ENCODE peak calls at places on chromosomes 7 and 10, in eight cellular contexts. One of them, this sample, is unnamed.

GRCh38 chr7:139541600-139542307 is 18.3 kb downstream of the CLEC2L start:
- DNase-seq in dorsolateral prefrontal cortex: no peak
- DNase-seq in AG09319: no peak
- DNase-seq in mammary epithelial cell: no peak
- DNase-seq in endothelial cell: no peak
- DNase-seq in Caco-2: no peak
- DNase-seq in endothelial cell of umbilical vein: no peak
- DNase-seq in foreskin fibroblast: no peak
- DNase-seq in this sample: no peak

GRCh38 chr7:36904101-36904500 is 179.8 kb upstream of the AOAH start:
- DNase-seq in mammary epithelial cell: no peak
- DNase-seq in endothelial cell of umbilical vein: no peak
- DNase-seq in endothelial cell: no peak
- DNase-seq in foreskin fibroblast: no peak
- DNase-seq in Caco-2: no peak
- DNase-seq in AG09319: no peak
- DNase-seq in dorsolateral prefrontal cortex: no peak
- DNase-seq in this sample: no peak

GRCh38 chr7:157046681-157047080 is 36.2 kb upstream of the MNX1 start:
- DNase-seq in endothelial cell: no peak
- DNase-seq in Caco-2: no peak
- DNase-seq in mammary epithelial cell: peak; percentile 99
- DNase-seq in foreskin fibroblast: peak; percentile 47
- DNase-seq in dorsolateral prefrontal cortex: no peak
- DNase-seq in AG09319: peak; percentile 10
- DNase-seq in endothelial cell of umbilical vein: no peak
- DNase-seq in this sample: no peak

GRCh38 chr10:69901022-69901421 is 99.3 kb downstream of the COL13A1 start:
- DNase-seq in endothelial cell: no peak
- DNase-seq in Caco-2: no peak
- DNase-seq in foreskin fibroblast: no peak
- DNase-seq in AG09319: no peak
- DNase-seq in dorsolateral prefrontal cortex: no peak
- DNase-seq in endothelial cell of umbilical vein: no peak
- DNase-seq in mammary epithelial cell: no peak
- DNase-seq in this sample: no peak

GRCh38 chr10:114526112-114526496 is 121.8 kb upstream of the AFAP1L2 start:
- DNase-seq in foreskin fibroblast: no peak
- DNase-seq in Caco-2: no peak
- DNase-seq in AG09319: no peak
- DNase-seq in dorsolateral prefrontal cortex: no peak
- DNase-seq in endothelial cell of umbilical vein: no peak
- DNase-seq in endothelial cell: no peak
- DNase-seq in mammary epithelial cell: no peak
- DNase-seq in this sample: no peak

GRCh38 chr10:103678104-103678526 is 177.3 kb downstream of the SH3PXD2A start:
- DNase-seq in AG09319: peak; percentile 98
- DNase-seq in foreskin fibroblast: peak; percentile 98
- DNase-seq in endothelial cell of umbilical vein: peak; percentile 77
- DNase-seq in Caco-2: no peak
- DNase-seq in endothelial cell: no peak
- DNase-seq in mammary epithelial cell: no peak
- DNase-seq in dorsolateral prefrontal cortex: peak; percentile 80
- DNase-seq in this sample: no peak

GRCh38 chr7:51226916-51227535 is 89.6 kb downstream of the COBL start:
- DNase-seq in dorsolateral prefrontal cortex: no peak
- DNase-seq in Caco-2: no peak
- DNase-seq in AG09319: no peak
- DNase-seq in endothelial cell of umbilical vein: no peak
- DNase-seq in endothelial cell: no peak
- DNase-seq in foreskin fibroblast: no peak
- DNase-seq in mammary epithelial cell: no peak
- DNase-seq in this sample: no peak

GRCh38 chr7:57343901-57344622 is 105.9 kb upstream of the ZNF716 start:
- DNase-seq in dorsolateral prefrontal cortex: no peak
- DNase-seq in AG09319: no peak
- DNase-seq in mammary epithelial cell: no peak
- DNase-seq in Caco-2: no peak
- DNase-seq in foreskin fibroblast: no peak
- DNase-seq in endothelial cell of umbilical vein: no peak
- DNase-seq in endothelial cell: no peak
- DNase-seq in this sample: no peak

GRCh38 chr10:3094565-3095168 is 27.3 kb downstream of the PFKP start:
- DNase-seq in endothelial cell of umbilical vein: no peak
- DNase-seq in dorsolateral prefrontal cortex: no peak
- DNase-seq in Caco-2: peak; percentile 68
- DNase-seq in foreskin fibroblast: no peak
- DNase-seq in AG09319: no peak
- DNase-seq in mammary epithelial cell: no peak
- DNase-seq in endothelial cell: no peak
- DNase-seq in this sample: no peak

GRCh38 chr7:8175929-8176369 is 86.0 kb downstream of the ICA1 start:
- DNase-seq in Caco-2: no peak
- DNase-seq in endothelial cell of umbilical vein: no peak
- DNase-seq in mammary epithelial cell: no peak
- DNase-seq in foreskin fibroblast: no peak
- DNase-seq in endothelial cell: no peak
- DNase-seq in AG09319: no peak
- DNase-seq in dorsolateral prefrontal cortex: no peak
- DNase-seq in this sample: no peak

DNA sequence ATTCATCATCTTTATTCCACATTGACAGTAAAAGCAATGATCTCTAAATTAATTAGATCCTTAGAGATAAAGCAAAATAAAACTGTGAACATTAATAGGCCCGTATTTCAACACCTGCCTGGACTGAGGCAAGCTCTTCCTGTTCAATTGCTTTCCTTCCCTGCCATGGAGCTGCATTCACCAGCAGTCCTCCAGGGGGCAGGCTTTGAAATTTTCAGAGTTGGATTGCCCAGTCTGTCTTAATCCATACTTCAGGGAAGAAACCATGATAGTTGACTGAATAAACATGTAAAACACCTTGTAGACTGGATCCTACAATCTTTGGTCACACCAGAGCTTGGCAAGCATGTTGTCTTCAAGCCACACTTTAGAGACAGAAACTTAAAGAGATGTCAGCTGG is 936.6 kb downstream of the NRG3 start:
- DNase-seq in endothelial cell: peak; percentile 63
- DNase-seq in dorsolateral prefrontal cortex: no peak
- DNase-seq in mammary epithelial cell: peak; percentile 26
- DNase-seq in Caco-2: no peak
- DNase-seq in AG09319: no peak
- DNase-seq in foreskin fibroblast: no peak
- DNase-seq in endothelial cell of umbilical vein: peak; percentile 21
- DNase-seq in this sample: no peak
- TF ChIP-seq CTCF in endothelial cell: peak; percentile 78
- TF ChIP-seq CTCF in dorsolateral prefrontal cortex: no peak
- TF ChIP-seq CTCF in mammary epithelial cell: peak; percentile 65
- TF ChIP-seq CTCF in Caco-2: peak; percentile 36
- TF ChIP-seq CTCF in AG09319: peak; percentile 32
- TF ChIP-seq CTCF in foreskin fibroblast: peak; percentile 48
- TF ChIP-seq CTCF in endothelial cell of umbilical vein: peak; percentile 60
- TF ChIP-seq CTCF in this sample: peak; percentile 37

DNA sequence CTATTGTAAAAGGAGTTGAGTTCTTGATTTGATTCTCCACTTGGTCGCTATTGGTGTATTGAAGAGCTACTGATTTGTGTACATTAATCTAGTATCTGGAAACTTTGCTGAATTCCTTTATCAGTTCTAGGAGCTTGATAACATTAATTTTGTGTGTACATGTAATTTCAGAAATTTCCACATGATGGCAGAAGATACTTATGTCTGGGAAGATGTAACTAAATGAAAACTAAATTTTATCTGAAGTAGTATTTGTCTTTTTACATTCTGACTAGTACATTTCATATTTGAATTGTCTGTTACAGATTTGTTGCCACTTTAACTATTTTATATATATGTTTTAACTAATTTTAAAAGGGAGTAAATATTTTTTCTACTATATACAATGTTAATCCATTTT is 27.6 kb downstream of the SDHAF3 start:
- DNase-seq in Caco-2: no peak
- DNase-seq in foreskin fibroblast: peak; percentile 10
- DNase-seq in dorsolateral prefrontal cortex: no peak
- DNase-seq in endothelial cell: no peak
- DNase-seq in mammary epithelial cell: peak; percentile 11
- DNase-seq in AG09319: peak; percentile 2
- DNase-seq in endothelial cell of umbilical vein: peak; percentile 58
- DNase-seq in this sample: no peak
- TF ChIP-seq CTCF in Caco-2: peak; percentile 41
- TF ChIP-seq CTCF in foreskin fibroblast: peak; percentile 14
- TF ChIP-seq CTCF in dorsolateral prefrontal cortex: peak; percentile 37
- TF ChIP-seq CTCF in endothelial cell: peak; percentile 59
- TF ChIP-seq CTCF in mammary epithelial cell: peak; percentile 50
- TF ChIP-seq CTCF in AG09319: peak; percentile 40
- TF ChIP-seq CTCF in endothelial cell of umbilical vein: peak; percentile 16
- TF ChIP-seq CTCF in this sample: peak; percentile 52

GRCh38 chr7:64637521-64638445 is 28.1 kb upstream of the ZNF107 start:
- DNase-seq in dorsolateral prefrontal cortex: no peak
- DNase-seq in Caco-2: no peak
- DNase-seq in endothelial cell of umbilical vein: no peak
- DNase-seq in endothelial cell: no peak
- DNase-seq in mammary epithelial cell: no peak
- DNase-seq in foreskin fibroblast: no peak
- DNase-seq in AG09319: no peak
- DNase-seq in this sample: no peak

GRCh38 chr7:64638822-64639221 is 27.1 kb upstream of the ZNF107 start:
- DNase-seq in Caco-2: no peak
- DNase-seq in endothelial cell: no peak
- DNase-seq in endothelial cell of umbilical vein: no peak
- DNase-seq in foreskin fibroblast: no peak
- DNase-seq in AG09319: no peak
- DNase-seq in dorsolateral prefrontal cortex: no peak
- DNase-seq in mammary epithelial cell: peak; percentile 76
- DNase-seq in this sample: no peak

GRCh38 chr7:64642046-64642445 is 23.9 kb upstream of the ZNF107 start:
- DNase-seq in endothelial cell of umbilical vein: no peak
- DNase-seq in foreskin fibroblast: no peak
- DNase-seq in dorsolateral prefrontal cortex: no peak
- DNase-seq in mammary epithelial cell: no peak
- DNase-seq in Caco-2: no peak
- DNase-seq in AG09319: no peak
- DNase-seq in endothelial cell: no peak
- DNase-seq in this sample: no peak

GRCh38 chr7:64640504-64640903 is 25.4 kb upstream of the ZNF107 start:
- DNase-seq in foreskin fibroblast: no peak
- DNase-seq in endothelial cell: no peak
- DNase-seq in endothelial cell of umbilical vein: no peak
- DNase-seq in Caco-2: no peak
- DNase-seq in AG09319: no peak
- DNase-seq in mammary epithelial cell: no peak
- DNase-seq in dorsolateral prefrontal cortex: no peak
- DNase-seq in this sample: no peak

DNA sequence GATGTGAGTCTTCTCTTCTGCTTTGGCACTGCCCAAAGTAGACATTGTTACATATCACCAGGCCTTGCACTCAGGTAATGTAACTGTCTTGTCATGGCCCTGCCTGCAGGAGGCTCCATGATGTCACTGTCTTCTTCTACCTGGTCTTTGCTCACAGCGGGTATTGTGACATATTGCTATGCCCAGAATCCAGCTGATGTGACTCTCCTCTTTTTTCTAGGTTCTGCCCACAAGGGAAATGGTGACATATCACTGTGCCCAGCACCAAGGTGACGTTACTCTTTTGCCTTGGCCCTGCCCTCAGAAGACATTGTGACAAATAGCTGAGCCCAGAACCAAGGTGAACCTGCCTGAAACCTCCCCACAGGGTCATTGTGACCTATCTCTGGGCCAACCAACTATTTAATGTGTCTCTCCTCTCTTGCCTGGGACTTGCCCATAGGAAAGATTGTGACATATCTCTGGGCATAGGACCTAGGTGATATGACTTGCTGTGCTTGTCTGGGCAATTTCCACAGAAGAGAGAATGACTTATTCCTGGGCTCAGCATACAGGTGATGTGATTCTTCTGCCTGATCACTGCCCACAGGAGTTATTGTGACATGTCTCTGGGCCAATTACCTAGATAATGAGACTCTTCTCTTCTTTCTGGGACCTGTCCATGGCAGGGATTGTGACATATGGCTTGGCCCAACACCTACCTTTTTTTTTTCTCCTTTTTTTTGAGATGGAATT is 26.5 kb upstream of the ZNF107 start:
- DNase-seq in endothelial cell of umbilical vein: no peak
- DNase-seq in endothelial cell: no peak
- DNase-seq in dorsolateral prefrontal cortex: no peak
- DNase-seq in mammary epithelial cell: peak; percentile 66
- DNase-seq in Caco-2: no peak
- DNase-seq in AG09319: no peak
- DNase-seq in foreskin fibroblast: no peak
- DNase-seq in this sample: no peak
- TF ChIP-seq CTCF in endothelial cell of umbilical vein: no peak
- TF ChIP-seq CTCF in endothelial cell: no peak
- TF ChIP-seq CTCF in dorsolateral prefrontal cortex: no peak
- TF ChIP-seq CTCF in mammary epithelial cell: peak; percentile 25
- TF ChIP-seq CTCF in Caco-2: no peak
- TF ChIP-seq CTCF in AG09319: no peak
- TF ChIP-seq CTCF in foreskin fibroblast: no peak
- TF ChIP-seq CTCF in this sample: no peak

GRCh38 chr10:119301397-119301796 is 94.0 kb downstream of the GRK5 start:
- DNase-seq in endothelial cell of umbilical vein: peak; percentile 65
- DNase-seq in foreskin fibroblast: no peak
- DNase-seq in endothelial cell: no peak
- DNase-seq in dorsolateral prefrontal cortex: no peak
- DNase-seq in Caco-2: no peak
- DNase-seq in AG09319: no peak
- DNase-seq in mammary epithelial cell: no peak
- DNase-seq in this sample: no peak

GRCh38 chr10:119297207-119297968 is 90.0 kb downstream of the GRK5 start:
- DNase-seq in endothelial cell: no peak
- DNase-seq in Caco-2: no peak
- DNase-seq in foreskin fibroblast: no peak
- DNase-seq in mammary epithelial cell: no peak
- DNase-seq in AG09319: no peak
- DNase-seq in endothelial cell of umbilical vein: no peak
- DNase-seq in dorsolateral prefrontal cortex: no peak
- DNase-seq in this sample: no peak

GRCh38 chr10:119302172-119302571 is 94.8 kb downstream of the GRK5 start:
- DNase-seq in endothelial cell: no peak
- DNase-seq in Caco-2: no peak
- DNase-seq in AG09319: no peak
- DNase-seq in foreskin fibroblast: no peak
- DNase-seq in endothelial cell of umbilical vein: no peak
- DNase-seq in mammary epithelial cell: no peak
- DNase-seq in dorsolateral prefrontal cortex: no peak
- DNase-seq in this sample: no peak

GRCh38 chr10:119298788-119299187 is 91.4 kb downstream of the GRK5 start:
- DNase-seq in dorsolateral prefrontal cortex: no peak
- DNase-seq in mammary epithelial cell: no peak
- DNase-seq in AG09319: no peak
- DNase-seq in endothelial cell of umbilical vein: no peak
- DNase-seq in Caco-2: no peak
- DNase-seq in foreskin fibroblast: no peak
- DNase-seq in endothelial cell: no peak
- DNase-seq in this sample: no peak

DNA sequence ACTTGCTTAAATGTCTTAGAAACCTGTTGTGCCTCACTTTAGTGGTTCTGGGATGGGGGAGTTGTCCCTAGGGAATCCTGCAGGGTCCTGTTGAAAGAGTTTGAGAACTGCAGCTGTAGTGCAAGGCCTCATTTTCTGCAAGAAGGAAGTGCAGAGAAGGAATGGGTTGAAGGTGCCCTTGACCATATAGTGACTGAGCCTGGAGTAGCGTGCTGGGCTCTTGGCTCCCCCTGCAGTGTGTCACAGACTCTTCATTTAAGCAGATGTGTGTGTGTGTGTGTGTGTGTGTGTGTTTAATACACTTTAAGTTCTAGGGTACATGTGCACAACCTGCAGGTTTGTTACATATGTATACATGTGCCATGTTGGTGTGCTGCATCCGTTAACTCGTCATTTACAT is 92.2 kb downstream of the GRK5 start:
- DNase-seq in Caco-2: no peak
- DNase-seq in foreskin fibroblast: no peak
- DNase-seq in endothelial cell of umbilical vein: no peak
- DNase-seq in dorsolateral prefrontal cortex: no peak
- DNase-seq in endothelial cell: no peak
- DNase-seq in mammary epithelial cell: no peak
- DNase-seq in AG09319: no peak
- DNase-seq in this sample: no peak
- TF ChIP-seq CTCF in Caco-2: peak; percentile 17
- TF ChIP-seq CTCF in foreskin fibroblast: no peak
- TF ChIP-seq CTCF in endothelial cell of umbilical vein: no peak
- TF ChIP-seq CTCF in dorsolateral prefrontal cortex: no peak
- TF ChIP-seq CTCF in endothelial cell: no peak
- TF ChIP-seq CTCF in mammary epithelial cell: no peak
- TF ChIP-seq CTCF in AG09319: no peak
- TF ChIP-seq CTCF in this sample: no peak